ENCODE peak calls at places on chromosomes 11 and 22, in eight cellular contexts. C is NCI-H510A; F is NCI-H460; U is stimulated activated CD8-positive, alpha-beta memory T cell treated with anti-CD3 and anti-CD28 coated beads, Interleukin-2, amount 100 ng/mL, for 48 hours; A is anterior cingulate cortex; B is iPS DF 19.7; J is RWPE1; Q is left cardiac atrium. I is an unnamed sample.

GRCh38 chr11:93849201-93849600 is 1.2 kb downstream of the VSTM5 start:
- DNase-seq in B (no peak), J (no peak), F (no peak), Q (no peak), C (no peak), U (no peak), A (no peak), I (no peak)

GRCh38 chr11:78192911-78193341 is 4.2 kb downstream of the USP35 start:
- DNase-seq in Q (no peak), U (no peak), B (no peak), A (no peak), C (no peak), F (no peak), J (no peak), I (no peak)

GRCh38 chr22:27616033-27616432 is 185.5 kb downstream of the MN1 start:
- DNase-seq in U (no peak), J (no peak), A (no peak), F (no peak), C (no peak), Q (no peak), B (no peak), I (no peak)

GRCh38 chr22:27650985-27651384 is 150.6 kb downstream of the MN1 start:
- DNase-seq in Q (no peak), C (no peak), F (no peak), U (no peak), B (no peak), J (no peak), A (no peak), I (no peak)

GRCh38 chr11:80155412-80156017 is 714.7 kb upstream of the TENM4 start:
- DNase-seq in U (no peak), F (peak), Q (no peak), C (peak), A (no peak), J (peak), B (no peak), I (peak)

GRCh38 chr11:645536-645935 is 8.5 kb downstream of the DRD4 start:
- DNase-seq in B (no peak), Q (no peak), F (no peak), C (no peak), A (no peak), U (no peak), J (no peak), I (no peak)

GRCh38 chr11:11140510-11140909 is 212.5 kb downstream of the CSNK2A3 start:
- DNase-seq in U (no peak), C (no peak), B (no peak), F (no peak), J (no peak), A (no peak), Q (no peak), I (no peak)

GRCh38 chr11:45215098-45215497 is 68.7 kb downstream of the PRDM11 start:
- DNase-seq in C (no peak), U (no peak), A (no peak), Q (no peak), F (no peak), J (no peak), B (no peak), I (no peak)

GRCh38 chr11:117627259-117627658 is 169.8 kb downstream of the DSCAML1 start:
- DNase-seq in J (no peak), U (no peak), Q (no peak), F (no peak), A (peak), B (no peak), C (no peak), I (no peak)

I was measured in SHP77.